ENCODE peak calls at places on chromosomes 1 and 21, in seven cellular contexts. C is stimulated activated CD8-positive, alpha-beta memory T cell treated with anti-CD3 and anti-CD28 coated beads, Interleukin-15, amount 100 ng/mL, for 24 hours; I is lower lobe of right lung; E is amygdala; S is activated effector memory CD4-positive, alpha-beta T cell treated with Interleukin-2 at 50 U/mL for 16 hours; L is ureter; B is left cardiac atrium. H is an unnamed sample.

GRCh38 chr1:19894218-19894617 is 12.0 kb downstream of the OTUD3 start:
- DNase-seq in C (no peak), I (no peak), E (no peak), S (no peak), L (no peak), B (no peak), H (no peak)

GRCh38 chr21:45594721-45595489 is 48.6 kb upstream of the PCBP3 start:
- DNase-seq in C (no peak), I (peak), E (no peak), S (no peak), L (no peak), B (no peak), H (no peak)

GRCh38 chr1:31753623-31754349 is 10.4 kb downstream of the ADGRB2 start:
- DNase-seq in C (no peak), I (no peak), E (peak), S (no peak), L (peak), B (peak), H (peak)

GRCh38 chr1:24886241-24886640 is 43.8 kb downstream of the RUNX3 start:
- DNase-seq in C (no peak), I (peak), E (no peak), S (no peak), L (no peak), B (no peak), H (no peak)

GRCh38 chr1:214660900-214661299 is 57.9 kb downstream of the CENPF start:
- DNase-seq in C (no peak), I (no peak), E (no peak), S (no peak), L (peak), B (peak), H (no peak)

GRCh38 chr1:113981962-113982931 is 3.0 kb downstream of the OLFML3 start:
- DNase-seq in C (no peak), I (no peak), E (no peak), S (no peak), L (peak), B (peak), H (no peak)

GRCh38 chr21:37687001-37687400 is 229.3 kb downstream of the KCNJ6 start:
- DNase-seq in C (no peak), I (no peak), E (no peak), S (no peak), L (no peak), B (no peak), H (no peak)

GRCh38 chr1:244099258-244099930 is 48.3 kb downstream of the ZBTB18 start:
- DNase-seq in C (no peak), I (no peak), E (no peak), S (no peak), L (no peak), B (no peak), H (no peak)

H was measured in frontal cortex.